ENCODE peak calls at places on chromosomes 3 and 15, in six cellular contexts. N is GM06990; L is CD4-positive, alpha-beta T cell; T is left colon; M is brain microvascular endothelial cell; Z is A549. G is an unnamed sample.

GRCh38 chr3:101133638-101134037 is 140.4 kb upstream of the ABI3BP start:
- DNase-seq in N (peak), M (no peak), L (no peak), Z (no peak), T (no peak), G (no peak)

GRCh38 chr3:40593351-40593750 is 68.6 kb downstream of the ZNF621 start:
- DNase-seq in M (no peak), N (no peak), L (no peak), T (no peak), Z (no peak), G (no peak)

GRCh38 chr3:141941093-141941492 is 64.7 kb downstream of the ATP1B3 start:
- DNase-seq in M (no peak), Z (no peak), T (peak), L (no peak), N (no peak), G (peak)

GRCh38 chr3:171453175-171453868 is 6.9 kb downstream of the TNIK start:
- DNase-seq in T (no peak), Z (no peak), N (no peak), L (no peak), M (no peak), G (no peak)

GRCh38 chr3:196322-197153 is at the start of gene CHL1:
- DNase-seq in N (no peak), T (peak), M (no peak), L (no peak), Z (no peak), G (no peak)

GRCh38 chr3:155431856-155432570 is 138.5 kb upstream of the STRIT1 start:
- DNase-seq in Z (no peak), T (no peak), N (peak), L (no peak), M (no peak), G (no peak)

GRCh38 chr15:93200448-93201226 is 111.6 kb upstream of the RGMA start:
- DNase-seq in T (no peak), N (no peak), Z (no peak), M (no peak), L (no peak), G (no peak)

GRCh38 chr3:96813134-96813819 is 1.1 kb upstream of the EPHA6 start:
- DNase-seq in Z (peak), N (peak), T (peak), M (peak), L (no peak), G (peak)

GRCh38 chr15:76393614-76394013 is 57.0 kb downstream of the ISL2 start:
- DNase-seq in N (no peak), M (peak), T (no peak), L (no peak), Z (no peak), G (no peak)

GRCh38 chr15:39077998-39078397 is 502.9 kb upstream of the THBS1 start:
- DNase-seq in Z (no peak), M (no peak), T (no peak), N (no peak), L (no peak), G (no peak)

GRCh38 chr3:133538154-133538553 is 35.3 kb upstream of the CDV3 start:
- DNase-seq in T (no peak), L (no peak), M (no peak), N (no peak), Z (no peak), G (no peak)

GRCh38 chr15:57213783-57214366 is 162.4 kb upstream of the CGNL1 start:
- DNase-seq in M (no peak), L (no peak), N (no peak), T (no peak), Z (peak), G (no peak)

GRCh38 chr15:68650901-68651709 is 72.3 kb downstream of the CORO2B start:
- DNase-seq in T (peak), L (no peak), M (no peak), Z (peak), N (peak), G (peak)

GRCh38 chr15:31326729-31327673 is at the start of gene KLF13:
- DNase-seq in N (no peak), M (peak), L (peak), T (peak), Z (peak), G (peak)

GRCh38 chr3:129045675-129046036 is 14.9 kb upstream of the GP9 start:
- DNase-seq in Z (no peak), M (no peak), T (peak), L (no peak), N (no peak), G (no peak)

GRCh38 chr3:129345971-129346370 is 67.3 kb downstream of the HMCES start:
- DNase-seq in M (no peak), L (no peak), Z (no peak), T (no peak), N (no peak), G (no peak)

GRCh38 chr3:107790612-107791011 is 267.9 kb downstream of the BBX start:
- DNase-seq in Z (no peak), L (no peak), M (no peak), N (no peak), T (no peak), G (no peak)

GRCh38 chr3:123899300-123899865 is 15.3 kb upstream of the MYLK start:
- DNase-seq in M (no peak), L (no peak), T (no peak), Z (no peak), N (no peak), G (no peak)

GRCh38 chr3:5057857-5058324 is 64.2 kb upstream of the ARL8B start:
- DNase-seq in N (no peak), M (peak), T (peak), Z (peak), L (peak), G (peak)

GRCh38 chr3:144953959-144954358 is 982.3 kb downstream of the DIPK2A start:
- DNase-seq in N (no peak), L (no peak), M (no peak), Z (no peak), T (no peak), G (no peak)

GRCh38 chr3:170220871-170221270 is 1.4 kb upstream of the PRKCI start:
- DNase-seq in Z (no peak), N (no peak), T (no peak), M (peak), L (no peak), G (no peak)

GRCh38 chr15:74901612-74902063 is 5.0 kb downstream of the FAM219B start:
- DNase-seq in Z (peak), N (no peak), M (peak), T (peak), L (peak), G (peak)

GRCh38 chr15:87498545-87498944 is 758.0 kb downstream of the NTRK3 start:
- DNase-seq in N (no peak), T (no peak), Z (no peak), M (peak), L (no peak), G (no peak)

GRCh38 chr3:196976891-196977420 is 8.3 kb upstream of the PIGZ start:
- DNase-seq in M (no peak), Z (no peak), N (no peak), L (no peak), T (no peak), G (no peak)

GRCh38 chr15:50425219-50425618 is 1.0 kb downstream of the USP8 start:
- DNase-seq in N (no peak), L (no peak), M (no peak), T (no peak), Z (no peak), G (no peak)

GRCh38 chr3:127720161-127720823 is 47.5 kb downstream of the ABTB1 start:
- DNase-seq in T (peak), M (no peak), N (no peak), L (no peak), Z (no peak), G (no peak)

GRCh38 chr3:184631339-184631965 is 69.9 kb downstream of the EPHB3 start:
- DNase-seq in T (no peak), N (no peak), Z (no peak), L (no peak), M (no peak), G (no peak)

GRCh38 chr3:155425351-155425750 is 131.9 kb upstream of the STRIT1 start:
- DNase-seq in L (no peak), M (no peak), Z (no peak), T (no peak), N (no peak), G (no peak)

GRCh38 chr3:126132751-126133511 is 47.5 kb downstream of the ALDH1L1 start:
- DNase-seq in L (no peak), T (no peak), M (peak), Z (peak), N (no peak), G (no peak)

GRCh38 chr3:14620512-14620911 is 31.1 kb upstream of the CCDC174 start:
- DNase-seq in Z (no peak), L (no peak), N (no peak), M (no peak), T (no peak), G (no peak)

GRCh38 chr3:186502138-186502941 is 41.8 kb downstream of the CRYGS start:
- DNase-seq in T (no peak), M (no peak), N (no peak), Z (no peak), L (no peak), G (no peak)

GRCh38 chr15:94174399-94174802 is 57.0 kb upstream of the MCTP2 start:
- DNase-seq in N (peak), L (no peak), Z (no peak), T (no peak), M (peak), G (no peak)

GRCh38 chr3:152376351-152377183 is 107.8 kb downstream of the MBNL1 start:
- DNase-seq in L (no peak), T (peak), M (no peak), N (peak), Z (no peak), G (no peak)

GRCh38 chr3:182052360-182052759 is 340.6 kb downstream of the SOX2 start:
- DNase-seq in N (no peak), Z (no peak), L (no peak), M (no peak), T (no peak), G (no peak)

GRCh38 chr3:158731938-158732855 is at the start of gene RARRES1:
- DNase-seq in M (peak), Z (peak), T (peak), N (peak), L (no peak), G (peak)

GRCh38 chr3:160616721-160617120 is 51.4 kb upstream of the KPNA4 start:
- DNase-seq in N (no peak), T (no peak), Z (no peak), L (no peak), M (peak), G (no peak)

GRCh38 chr3:15160662-15161061 is 45.4 kb upstream of the CAPN7 start:
- DNase-seq in L (no peak), Z (no peak), T (no peak), N (no peak), M (no peak), G (no peak)

GRCh38 chr15:80203361-80203885 is 48.6 kb downstream of the CTXND1 start:
- DNase-seq in M (no peak), N (no peak), L (no peak), Z (no peak), T (no peak), G (no peak)

GRCh38 chr15:97317163-97317562 is 643.3 kb upstream of the ARRDC4 start:
- DNase-seq in Z (no peak), M (no peak), T (no peak), L (no peak), N (no peak), G (no peak)

GRCh38 chr3:146577662-146578061 is 27.5 kb downstream of the PLSCR5 start:
- DNase-seq in Z (no peak), N (no peak), T (peak), L (peak), M (peak), G (no peak)

G was measured in mucosa of gallbladder.